ENCODE peak calls at places on chromosomes 2 and 18, in six cellular contexts. One of them, this sample, is unnamed.

GRCh38 chr2:96875498-96876035 is 5.7 kb upstream of the SEMA4C start:
- DNase-seq in nephron progenitor cell: no peak
- DNase-seq in MG63: no peak
- DNase-seq in heart left ventricle: no peak
- DNase-seq in LHCN-M2: peak
- DNase-seq in HS-5: no peak
- DNase-seq in this sample: no peak

GRCh38 chr2:212528106-212528856 is 10.3 kb downstream of the ERBB4 start:
- DNase-seq in nephron progenitor cell: no peak
- DNase-seq in MG63: no peak
- DNase-seq in heart left ventricle: peak
- DNase-seq in LHCN-M2: no peak
- DNase-seq in HS-5: no peak
- DNase-seq in this sample: no peak

GRCh38 chr2:224242543-224242942 is 159.4 kb downstream of the FAM124B start:
- DNase-seq in nephron progenitor cell: no peak
- DNase-seq in MG63: peak
- DNase-seq in heart left ventricle: no peak
- DNase-seq in LHCN-M2: peak
- DNase-seq in HS-5: no peak
- DNase-seq in this sample: no peak

GRCh38 chr2:3197308-3197707 is 180.3 kb downstream of the EIPR1 start:
- DNase-seq in nephron progenitor cell: no peak
- DNase-seq in MG63: no peak
- DNase-seq in heart left ventricle: no peak
- DNase-seq in LHCN-M2: no peak
- DNase-seq in HS-5: no peak
- DNase-seq in this sample: no peak

GRCh38 chr2:39738941-39739340 is 40.1 kb downstream of the THUMPD2 start:
- DNase-seq in nephron progenitor cell: no peak
- DNase-seq in MG63: no peak
- DNase-seq in heart left ventricle: no peak
- DNase-seq in LHCN-M2: no peak
- DNase-seq in HS-5: no peak
- DNase-seq in this sample: no peak

GRCh38 chr18:55287146-55287806 is 300.7 kb downstream of the TCF4 start:
- DNase-seq in nephron progenitor cell: no peak
- DNase-seq in MG63: no peak
- DNase-seq in heart left ventricle: no peak
- DNase-seq in LHCN-M2: no peak
- DNase-seq in HS-5: no peak
- DNase-seq in this sample: no peak

GRCh38 chr2:112645396-112646101 is at the start of gene SLC20A1:
- DNase-seq in nephron progenitor cell: peak
- DNase-seq in MG63: peak
- DNase-seq in heart left ventricle: peak
- DNase-seq in LHCN-M2: peak
- DNase-seq in HS-5: peak
- DNase-seq in this sample: peak

GRCh38 chr18:74459877-74460276 is 2.8 kb upstream of the DIPK1C start:
- DNase-seq in nephron progenitor cell: no peak
- DNase-seq in MG63: no peak
- DNase-seq in heart left ventricle: no peak
- DNase-seq in LHCN-M2: no peak
- DNase-seq in HS-5: no peak
- DNase-seq in this sample: no peak

GRCh38 chr2:138213624-138214023 is 249.4 kb downstream of the HNMT start:
- DNase-seq in nephron progenitor cell: no peak
- DNase-seq in MG63: no peak
- DNase-seq in heart left ventricle: no peak
- DNase-seq in LHCN-M2: no peak
- DNase-seq in HS-5: no peak
- DNase-seq in this sample: no peak

GRCh38 chr2:40282428-40282827 is 169.5 kb downstream of the SLC8A1 start:
- DNase-seq in nephron progenitor cell: no peak
- DNase-seq in MG63: no peak
- DNase-seq in heart left ventricle: no peak
- DNase-seq in LHCN-M2: peak
- DNase-seq in HS-5: peak
- DNase-seq in this sample: no peak

GRCh38 chr2:206693399-206694137 is 24.6 kb downstream of the DYTN start:
- DNase-seq in nephron progenitor cell: peak
- DNase-seq in MG63: no peak
- DNase-seq in heart left ventricle: no peak
- DNase-seq in LHCN-M2: peak
- DNase-seq in HS-5: peak
- DNase-seq in this sample: peak

GRCh38 chr2:134550566-134551164 is 168.1 kb downstream of the TMEM163 start:
- DNase-seq in nephron progenitor cell: no peak
- DNase-seq in MG63: no peak
- DNase-seq in heart left ventricle: no peak
- DNase-seq in LHCN-M2: peak
- DNase-seq in HS-5: no peak
- DNase-seq in this sample: peak

GRCh38 chr2:238462782-238463396 is 36.2 kb downstream of the ASB1 start:
- DNase-seq in nephron progenitor cell: no peak
- DNase-seq in MG63: no peak
- DNase-seq in heart left ventricle: no peak
- DNase-seq in LHCN-M2: peak
- DNase-seq in HS-5: peak
- DNase-seq in this sample: peak

GRCh38 chr18:34871435-34871834 is 161.3 kb downstream of the DTNA start:
- DNase-seq in nephron progenitor cell: no peak
- DNase-seq in MG63: peak
- DNase-seq in heart left ventricle: no peak
- DNase-seq in LHCN-M2: peak
- DNase-seq in HS-5: no peak
- DNase-seq in this sample: peak

GRCh38 chr2:162712598-162712997 is 126.0 kb downstream of the KCNH7 start:
- DNase-seq in nephron progenitor cell: no peak
- DNase-seq in MG63: no peak
- DNase-seq in heart left ventricle: no peak
- DNase-seq in LHCN-M2: no peak
- DNase-seq in HS-5: no peak
- DNase-seq in this sample: no peak

GRCh38 chr2:241788572-241788971 is 11.9 kb downstream of the GAL3ST2 start:
- DNase-seq in nephron progenitor cell: no peak
- DNase-seq in MG63: no peak
- DNase-seq in heart left ventricle: no peak
- DNase-seq in LHCN-M2: no peak
- DNase-seq in HS-5: no peak
- DNase-seq in this sample: peak

GRCh38 chr2:241309684-241310117 is 5.8 kb downstream of the HDLBP start:
- DNase-seq in nephron progenitor cell: no peak
- DNase-seq in MG63: peak
- DNase-seq in heart left ventricle: no peak
- DNase-seq in LHCN-M2: peak
- DNase-seq in HS-5: no peak
- DNase-seq in this sample: peak

GRCh38 chr18:25230658-25231326 is 121.2 kb downstream of the ZNF521 start:
- DNase-seq in nephron progenitor cell: no peak
- DNase-seq in MG63: peak
- DNase-seq in heart left ventricle: peak
- DNase-seq in LHCN-M2: peak
- DNase-seq in HS-5: no peak
- DNase-seq in this sample: peak

GRCh38 chr2:234444888-234445287 is 52.0 kb downstream of the ARL4C start:
- DNase-seq in nephron progenitor cell: no peak
- DNase-seq in MG63: peak
- DNase-seq in heart left ventricle: peak
- DNase-seq in LHCN-M2: peak
- DNase-seq in HS-5: peak
- DNase-seq in this sample: peak

GRCh38 chr2:86498468-86499260 is 57.5 kb downstream of the KDM3A start:
- DNase-seq in nephron progenitor cell: no peak
- DNase-seq in MG63: no peak
- DNase-seq in heart left ventricle: no peak
- DNase-seq in LHCN-M2: no peak
- DNase-seq in HS-5: peak
- DNase-seq in this sample: no peak

GRCh38 chr2:20877944-20878343 is 55.0 kb upstream of the LDAH start:
- DNase-seq in nephron progenitor cell: no peak
- DNase-seq in MG63: no peak
- DNase-seq in heart left ventricle: no peak
- DNase-seq in LHCN-M2: no peak
- DNase-seq in HS-5: no peak
- DNase-seq in this sample: no peak